ENCODE peak calls at places on chromosome 9, in ten cellular contexts. P is IMR-90; A is ovary; L is suprapubic skin; S is heart left ventricle; X is cardiac muscle cell; U is lung; Q is stomach; Z is CD4-positive, alpha-beta T cell; O is left ventricle myocardium inferior. C is an unnamed sample. For H3K27me3, the result is how much of the 10 kb centered on the place peaks cover.

GRCh38 chr9:125479846-125480615 is 218.4 kb downstream of the GAPVD1 start:
- DNase-seq in P (no peak), A (no peak), L (no peak), S (no peak), X (no peak), U (no peak), Q (no peak), Z (no peak), O (no peak), C (no peak)

GRCh38 chr9:131701789-131702337 is 38.0 kb downstream of the RAPGEF1 start:
- DNase-seq in P (peak), A (no peak), L (no peak), S (no peak), X (no peak), U (no peak), Q (no peak), Z (no peak), O (no peak), C (peak)

GRCh38 chr9:135098400-135099105 is 11.1 kb downstream of the OLFM1 start:
- DNase-seq in P (no peak), A (peak), L (no peak), S (no peak), X (peak), U (no peak), Q (no peak), Z (no peak), O (no peak), C (no peak)

GRCh38 chr9:107213561-107214028 is 69.5 kb upstream of the RAD23B start:
- DNase-seq in P (peak), A (no peak), L (no peak), S (no peak), X (no peak), U (peak), Q (no peak), Z (peak), O (no peak), C (peak)

GRCh38 chr9:100281676-100282387 is 70.9 kb downstream of the TEX10 start:
- DNase-seq in P (no peak), A (no peak), L (no peak), S (no peak), X (peak), U (no peak), Q (no peak), Z (no peak), O (no peak), C (no peak)

GRCh38 chr9:131396626-131397025 is 2.7 kb downstream of the PRRC2B start:
- DNase-seq in P (no peak), A (no peak), L (no peak), S (no peak), X (no peak), U (no peak), Q (no peak), Z (no peak), O (no peak), C (no peak)

GRCh38 chr9:83285836-83286235 is 222.9 kb upstream of the RASEF start:
- DNase-seq in P (no peak), A (no peak), L (no peak), S (no peak), X (no peak), U (no peak), Q (no peak), Z (no peak), O (no peak), C (no peak)

GRCh38 chr9:22098636-22099332 is 89.7 kb upstream of the CDKN2B start:
- DNase-seq in P (no peak), A (no peak), L (no peak), S (no peak), X (no peak), U (no peak), Q (no peak), Z (no peak), O (no peak), C (no peak)

GRCh38 chr9:89608646-89609335 is 4.0 kb downstream of the GADD45G start:
- DNase-seq in P (no peak), A (peak), L (peak), S (no peak), X (no peak), U (no peak), Q (no peak), Z (no peak), O (no peak), C (no peak)

GRCh38 chr9:112173489-112174222 is 1.4 kb downstream of the SUSD1 start:
- DNase-seq in P (no peak), A (no peak), L (no peak), S (no peak), X (no peak), U (no peak), Q (no peak), Z (no peak), O (no peak), C (no peak)

GRCh38 chr9:88589656-88590055 is 54.7 kb downstream of the NXNL2 start:
- DNase-seq in P (no peak), A (no peak), L (no peak), S (no peak), X (no peak), U (no peak), Q (no peak), Z (no peak), O (no peak), C (no peak)

GRCh38 chr9:124812401-124813016 is 35.6 kb downstream of the OLFML2A start:
- DNase-seq in P (peak), A (no peak), L (peak), S (peak), X (no peak), U (no peak), Q (no peak), Z (no peak), O (peak), C (peak)

GRCh38 chr9:123281659-123282342 is 13.4 kb upstream of the STRBP start:
- DNase-seq in P (no peak), A (no peak), L (no peak), S (no peak), X (no peak), U (no peak), Q (no peak), Z (no peak), O (no peak), C (no peak)

GRCh38 chr9:121574771-121575519 is 75.3 kb upstream of the GGTA1 start:
- DNase-seq in P (no peak), A (no peak), L (no peak), S (no peak), X (no peak), U (no peak), Q (no peak), Z (no peak), O (no peak), C (no peak)

GRCh38 chr9:76887951-76888350 is 18.0 kb downstream of the PRUNE2 start:
- DNase-seq in P (no peak), A (no peak), L (no peak), S (no peak), X (no peak), U (no peak), Q (no peak), Z (no peak), O (no peak), C (no peak)

GRCh38 chr9:75830303-75830702 is 60.2 kb upstream of the PCSK5 start:
- DNase-seq in P (no peak), A (no peak), L (no peak), S (no peak), X (no peak), U (no peak), Q (no peak), Z (no peak), O (no peak), C (no peak)
- TF ChIP-seq CTCF in P (no peak), A (no peak), L (no peak), S (no peak), X (no peak), U (no peak), Q (no peak), Z (no peak), O (no peak), C (no peak)

GRCh38 chr9:128118472-128118857 is 9.1 kb downstream of the PTGES2 start:
- DNase-seq in P (no peak), A (peak), L (peak), S (no peak), X (no peak), U (no peak), Q (no peak), Z (no peak), O (no peak), C (no peak)
- H3K27ac ChIP-seq in P (no peak), A (no peak), L (no peak), S (no peak), X (no peak), U (no peak), Q (no peak), Z (no peak), O (no peak), C (no peak)

DNA sequence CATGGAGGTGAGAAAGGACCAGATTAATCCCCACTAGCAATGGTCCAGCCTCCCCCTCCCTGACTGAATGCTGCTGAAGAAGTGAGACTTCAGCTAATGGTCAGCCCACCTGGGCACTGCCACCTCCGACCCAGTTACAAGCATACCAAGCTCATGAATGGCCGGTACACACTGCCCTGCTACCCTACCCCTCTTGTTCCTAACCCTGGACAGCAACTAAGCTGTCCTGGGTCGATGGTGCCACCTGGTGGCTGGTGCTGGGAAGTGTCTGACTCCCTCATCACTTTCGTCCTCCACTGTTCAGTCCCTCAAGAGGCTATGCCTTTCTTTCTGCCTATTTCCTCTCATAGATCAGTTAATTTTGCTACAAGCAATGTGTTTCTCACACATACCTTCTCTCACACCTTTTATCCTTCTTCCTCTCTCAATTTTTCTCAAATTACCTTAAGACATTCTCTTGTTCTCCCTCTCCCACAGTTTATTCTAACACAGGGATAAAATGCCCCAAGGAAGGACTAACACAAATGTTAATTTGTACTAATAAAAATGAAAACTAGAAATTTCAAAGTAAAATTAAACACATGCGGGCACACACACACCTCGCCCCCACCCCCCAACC is 42.4 kb downstream of the PAX5 start:
- DNase-seq in P (no peak), A (no peak), L (no peak), S (no peak), X (no peak), U (no peak), Q (peak), Z (no peak), O (no peak), C (peak)
- H3K27me3 ChIP-seq in P (under half), A (under half), L (half or more), S (half or more), X (half or more), U (under half), Q (under half), Z (under half), O (half or more), C (half or more)

GRCh38 chr9:78856781-78857180 is 559.9 kb downstream of the PSAT1 start:
- DNase-seq in P (no peak), A (no peak), L (no peak), S (no peak), X (no peak), U (no peak), Q (no peak), Z (no peak), O (no peak), C (no peak)
- TF ChIP-seq CTCF in P (no peak), A (no peak), L (no peak), S (no peak), X (no peak), U (no peak), Q (no peak), Z (no peak), O (no peak), C (no peak)

GRCh38 chr9:116288658-116289057 is 135.1 kb downstream of the PAPPA start:
- DNase-seq in P (peak), A (no peak), L (no peak), S (no peak), X (no peak), U (no peak), Q (no peak), Z (no peak), O (no peak), C (peak)
- H3K27ac ChIP-seq in P (no peak), A (no peak), L (no peak), S (no peak), X (no peak), U (no peak), Q (no peak), Z (no peak), O (no peak), C (peak)

GRCh38 chr9:95514402-95514801 is 2.4 kb downstream of the PTCH1 start:
- DNase-seq in P (no peak), A (no peak), L (no peak), S (no peak), X (no peak), U (no peak), Q (no peak), Z (no peak), O (no peak), C (no peak)
- H3K27me3 ChIP-seq in P (under half), A (under half), L (under half), S (under half), X (under half), U (under half), Q (under half), Z (under half), O (under half), C (under half)

GRCh38 chr9:113581865-113582697 is 118.6 kb downstream of the RGS3 start:
- DNase-seq in P (peak), A (peak), L (peak), S (peak), X (no peak), U (peak), Q (peak), Z (peak), O (peak), C (no peak)

GRCh38 chr9:113580954-113581311 is 117.4 kb downstream of the RGS3 start:
- DNase-seq in P (no peak), A (no peak), L (no peak), S (no peak), X (no peak), U (no peak), Q (no peak), Z (no peak), O (no peak), C (no peak)

GRCh38 chr9:113578877-113579269 is 115.3 kb downstream of the RGS3 start:
- DNase-seq in P (peak), A (no peak), L (no peak), S (no peak), X (no peak), U (peak), Q (peak), Z (peak), O (peak), C (peak)

GRCh38 chr9:113579270-113580040 is 115.9 kb downstream of the RGS3 start:
- DNase-seq in P (peak), A (no peak), L (no peak), S (peak), X (no peak), U (no peak), Q (peak), Z (no peak), O (peak), C (no peak)

GRCh38 chr9:113580041-113580953 is 116.8 kb downstream of the RGS3 start:
- DNase-seq in P (peak), A (no peak), L (peak), S (peak), X (no peak), U (peak), Q (peak), Z (peak), O (peak), C (no peak)
- TF ChIP-seq CTCF in P (no peak), A (no peak), L (no peak), S (no peak), X (no peak), U (no peak), Q (no peak), Z (no peak), O (no peak), C (no peak)